ENCODE peak calls at places on chromosome 4, in six cellular contexts. R is adrenal gland; C is COLO829; N is substantia nigra; K is activated CD8-positive, alpha-beta memory T cell treated with anti-CD3 and anti-CD28 coated beads for 4 hours; I is MM.1S. S is an unnamed sample.

GRCh38 chr4:162485486-162485885 is 321.7 kb upstream of the FSTL5 start:
- DNase-seq in C (peak; percentile 85), K (no peak), N (no peak), R (no peak), I (no peak), S (no peak)

GRCh38 chr4:128663325-128663724 is 146.2 kb upstream of the JADE1 start:
- DNase-seq in K (no peak), C (no peak), I (peak; percentile 98), R (no peak), N (no peak), S (no peak)

GRCh38 chr4:141132689-141133145 is 552 bp downstream of the RNF150 start:
- DNase-seq in K (no peak), C (peak; percentile 38), R (peak; percentile 72), I (no peak), N (no peak), S (peak; percentile 31)

GRCh38 chr4:111849726-111850284 is 295.4 kb upstream of the FAM241A start:
- DNase-seq in R (no peak), N (no peak), K (no peak), C (no peak), I (no peak), S (no peak)

GRCh38 chr4:23455482-23455881 is 434.4 kb downstream of the PPARGC1A start:
- DNase-seq in K (no peak), R (peak; percentile 52), C (peak; percentile 1), I (no peak), N (no peak), S (peak; percentile 55)

GRCh38 chr4:18075823-18076433 is 54.4 kb upstream of the LCORL start:
- DNase-seq in R (peak; percentile 68), N (no peak), K (no peak), I (peak; percentile 50), C (no peak), S (peak; percentile 56)

GRCh38 chr4:58166496-58166895 is 1056.3 kb upstream of the IGFBP7 start:
- DNase-seq in I (no peak), C (no peak), N (no peak), R (no peak), K (no peak), S (no peak)

GRCh38 chr4:137881641-137882040 is 349.3 kb upstream of the PCDH18 start:
- DNase-seq in I (no peak), R (no peak), N (no peak), C (no peak), K (no peak), S (no peak)

GRCh38 chr4:20618010-20618409 is 82.2 kb upstream of the PACRGL start:
- DNase-seq in R (peak; percentile 77), C (no peak), I (no peak), K (no peak), N (peak; percentile 10), S (no peak)

GRCh38 chr4:137664055-137664405 is 131.7 kb upstream of the PCDH18 start:
- DNase-seq in C (no peak), N (no peak), R (no peak), K (no peak), I (no peak), S (no peak)

GRCh38 chr4:5919044-5919443 is 26.2 kb upstream of the CRMP1 start:
- DNase-seq in I (no peak), C (no peak), N (no peak), R (no peak), K (no peak), S (no peak)

GRCh38 chr4:125522992-125523391 is 208.2 kb downstream of the FAT4 start:
- DNase-seq in N (no peak), K (no peak), I (no peak), C (no peak), R (no peak), S (no peak)

GRCh38 chr4:145878501-145879435 is 59.9 kb downstream of the ZNF827 start:
- DNase-seq in C (no peak), K (no peak), N (no peak), I (no peak), R (no peak), S (no peak)

GRCh38 chr4:90137545-90137944 is 10.4 kb downstream of the CCSER1 start:
- DNase-seq in K (no peak), I (no peak), C (peak; percentile 11), N (no peak), R (no peak), S (no peak)

S was measured in SK-MEL-5.